ENCODE peak calls at places on chromosomes 13 and 19, in six cellular contexts. Q, F, P, I, O and J are unnamed samples.

GRCh38 chr13:18212873-18213272 is 968.8 kb downstream of the TUBA3C start:
- DNase-seq in Q (no peak), I (no peak), F (no peak), P (no peak), O (no peak), J (peak)

GRCh38 chr13:32881074-32881791 is 135.0 kb upstream of the KL start:
- DNase-seq in I (no peak), Q (no peak), F (no peak), P (no peak), O (no peak), J (no peak)

GRCh38 chr13:98411617-98412310 is 165.1 kb downstream of the STK24 start:
- DNase-seq in I (no peak), O (no peak), Q (no peak), F (no peak), P (no peak), J (no peak)

GRCh38 chr13:49217962-49218492 is 2.1 kb upstream of the MLNR start:
- DNase-seq in P (no peak), F (no peak), O (no peak), I (no peak), Q (peak), J (no peak)

GRCh38 chr19:2986951-2987491 is 9.7 kb downstream of the TLE6 start:
- DNase-seq in F (no peak), P (peak), Q (peak), I (no peak), O (no peak), J (no peak)

GRCh38 chr19:33040994-33041827 is 23.5 kb downstream of the RHPN2 start:
- DNase-seq in O (peak), Q (no peak), I (peak), P (no peak), F (no peak), J (peak)

GRCh38 chr13:44752184-44752583 is 176.1 kb upstream of the TSC22D1 start:
- DNase-seq in Q (no peak), I (no peak), P (no peak), O (no peak), F (no peak), J (peak)

GRCh38 chr13:43994999-43995859 is 115.5 kb downstream of the LACC1 start:
- DNase-seq in F (no peak), I (no peak), Q (no peak), P (no peak), O (no peak), J (no peak)

GRCh38 chr13:73428137-73428536 is 369.3 kb downstream of the KLF5 start:
- DNase-seq in P (no peak), Q (no peak), F (no peak), I (peak), O (no peak), J (no peak)

GRCh38 chr13:34464011-34464410 is 478.1 kb upstream of the NBEA start:
- DNase-seq in F (no peak), O (no peak), I (no peak), Q (no peak), P (no peak), J (no peak)

GRCh38 chr13:52921194-52921593 is 72.8 kb upstream of the PCDH8 start:
- DNase-seq in I (no peak), Q (no peak), P (no peak), O (peak), F (no peak), J (no peak)

GRCh38 chr13:50094615-50095293 is 79.5 kb downstream of the KCNRG start:
- DNase-seq in I (no peak), F (no peak), P (no peak), O (no peak), Q (no peak), J (no peak)

GRCh38 chr19:45448887-45449299 is 18.9 kb upstream of the FOSB start:
- DNase-seq in P (no peak), I (no peak), F (no peak), O (no peak), Q (no peak), J (peak)

GRCh38 chr19:47469719-47470118 is 2.0 kb downstream of the SLC8A2 start:
- DNase-seq in O (no peak), F (no peak), I (no peak), P (no peak), Q (no peak), J (no peak)

GRCh38 chr13:20673711-20674110 is 29.8 kb upstream of the IL17D start:
- DNase-seq in Q (no peak), F (no peak), P (no peak), I (no peak), O (no peak), J (no peak)

GRCh38 chr19:54335164-54335563 is 3.8 kb downstream of the LILRA4 start:
- DNase-seq in F (no peak), O (no peak), P (no peak), Q (no peak), I (no peak), J (no peak)

GRCh38 chr13:26457212-26457611 is 100.3 kb upstream of the WASF3 start:
- DNase-seq in Q (no peak), F (no peak), I (no peak), P (no peak), O (no peak), J (no peak)

GRCh38 chr13:48094404-48094780 is 512 bp downstream of the MED4 start:
- DNase-seq in Q (no peak), I (no peak), P (no peak), F (peak), O (no peak), J (no peak)

GRCh38 chr13:112903606-112904195 is 65.3 kb upstream of the MCF2L start:
- DNase-seq in Q (no peak), I (no peak), O (no peak), F (no peak), P (no peak), J (no peak)

GRCh38 chr13:99979453-99980200 is 2.0 kb upstream of the ZIC2 start:
- DNase-seq in O (no peak), I (no peak), P (peak), F (peak), Q (peak), J (no peak)

GRCh38 chr13:107807306-107808073 is 407.8 kb downstream of the LIG4 start:
- DNase-seq in F (no peak), O (no peak), I (no peak), Q (no peak), P (no peak), J (no peak)

GRCh38 chr13:40974460-40975407 is 44.4 kb downstream of the ELF1 start:
- DNase-seq in P (no peak), F (peak), Q (no peak), O (no peak), I (peak), J (peak)

GRCh38 chr19:54208784-54209057 is 8.1 kb downstream of the RPS9 start:
- DNase-seq in Q (no peak), I (no peak), P (no peak), F (no peak), O (no peak), J (no peak)

GRCh38 chr19:16594131-16594586 is 21.9 kb upstream of the SLC35E1 start:
- DNase-seq in Q (no peak), F (no peak), I (no peak), P (no peak), O (no peak), J (no peak)
- TF ChIP-seq ATF3 in Q (no peak), F (no peak), I (no peak), P (no peak), O (no peak), J (no peak)

GRCh38 chr13:108920137-108920536 is 290.7 kb downstream of the MYO16 start:
- DNase-seq in O (no peak), Q (no peak), I (no peak), F (no peak), P (no peak), J (no peak)

GRCh38 chr13:108917581-108917980 is 288.2 kb downstream of the MYO16 start:
- DNase-seq in P (no peak), I (no peak), F (no peak), O (no peak), Q (no peak), J (no peak)

GRCh38 chr13:108922108-108922507 is 292.7 kb downstream of the MYO16 start:
- DNase-seq in Q (no peak), F (no peak), I (no peak), O (no peak), P (no peak), J (no peak)

GRCh38 chr13:108921238-108921637 is 291.8 kb downstream of the MYO16 start:
- DNase-seq in P (no peak), Q (no peak), O (no peak), I (no peak), F (peak), J (no peak)

GRCh38 chr13:108919036-108919907 is 289.9 kb downstream of the MYO16 start:
- DNase-seq in P (no peak), I (no peak), F (no peak), O (no peak), Q (no peak), J (no peak)
- TF ChIP-seq ATF3 in P (no peak), I (no peak), F (no peak), O (no peak), Q (no peak), J (no peak)

GRCh38 chr19:57850553-57851017 is 926 bp downstream of the ZNF587 start:
- DNase-seq in O (no peak), Q (peak), I (no peak), F (peak), P (peak), J (peak)
- TF ChIP-seq ATF3 in O (no peak), Q (no peak), I (no peak), F (no peak), P (no peak), J (no peak)

GRCh38 chr19:34317311-34317927 is 47.6 kb upstream of the GPI start:
- DNase-seq in P (no peak), Q (no peak), O (no peak), I (no peak), F (peak), J (no peak)
- TF ChIP-seq ATF3 in P (no peak), Q (no peak), O (no peak), I (no peak), F (peak), J (no peak)